ENCODE peak calls at places on chromosomes 5 and 9, in six cellular contexts. W is GM10248, O is pulmonary artery endothelial cell, U is cardiac septum, C is substantia nigra, X is H7. A is an unnamed sample.

GRCh38 chr9:37679649-37680402 is 29.1 kb downstream of the FRMPD1 start:
- DNase-seq in W (no peak), O (no peak), U (peak; percentile 63), C (no peak), X (no peak), A (no peak)

GRCh38 chr5:134647750-134648424 is 698 bp upstream of the SEC24A start:
- DNase-seq in W (peak; percentile 61), O (no peak), U (no peak), C (no peak), X (peak; percentile 19), A (no peak)

GRCh38 chr9:81632599-81632998 is 56.7 kb downstream of the TLE1 start:
- DNase-seq in W (no peak), O (no peak), U (no peak), C (no peak), X (no peak), A (no peak)

GRCh38 chr5:174431504-174431903 is 292.9 kb upstream of the MSX2 start:
- DNase-seq in W (no peak), O (no peak), U (no peak), C (no peak), X (no peak), A (no peak)

GRCh38 chr5:4868140-4868735 is 271.9 kb upstream of the ADAMTS16 start:
- DNase-seq in W (peak; percentile 70), O (no peak), U (no peak), C (peak; percentile 29), X (peak; percentile 88), A (no peak)

GRCh38 chr9:129174724-129175514 is 3.1 kb downstream of the IER5L start:
- DNase-seq in W (no peak), O (peak; percentile 66), U (peak; percentile 90), C (peak; percentile 52), X (peak; percentile 92), A (peak; percentile 43)

GRCh38 chr9:109192732-109193361 is 25.8 kb upstream of the FRRS1L start:
- DNase-seq in W (no peak), O (no peak), U (no peak), C (no peak), X (peak; percentile 80), A (no peak)

GRCh38 chr5:170216262-170216864 is 16.4 kb upstream of the C5orf58 start:
- DNase-seq in W (no peak), O (peak; percentile 55), U (no peak), C (no peak), X (no peak), A (no peak)

GRCh38 chr5:131649160-131649559 is 14.1 kb upstream of the RAPGEF6 start:
- DNase-seq in W (no peak), O (no peak), U (no peak), C (no peak), X (no peak), A (no peak)

A was measured in GM06990.